ENCODE peak calls at places on chromosomes 16 and 17, in four cellular contexts. T is esophagus squamous epithelium, Y is IMR-90, E is Peyer's patch. Q is an unnamed sample.

GRCh38 chr16:86478779-86479178 is 31.5 kb upstream of the FOXF1 start:
- DNase-seq in T (no peak), E (no peak), Y (no peak), Q (no peak)

GRCh38 chr17:72392056-72393010 is 271.5 kb downstream of the SOX9 start:
- DNase-seq in T (no peak), E (no peak), Y (peak), Q (no peak)

GRCh38 chr17:66665194-66665593 is 169.7 kb upstream of the CACNG5 start:
- DNase-seq in Y (peak), T (no peak), E (no peak), Q (no peak)

GRCh38 chr17:60372790-60373483 is 19.0 kb downstream of the USP32 start:
- DNase-seq in Y (peak), T (no peak), E (no peak), Q (no peak)

GRCh38 chr16:82715833-82716232 is 89.1 kb downstream of the CDH13 start:
- DNase-seq in T (no peak), E (no peak), Y (no peak), Q (no peak)

GRCh38 chr16:51392651-51393187 is 241.6 kb upstream of the SALL1 start:
- DNase-seq in T (no peak), Y (peak), E (no peak), Q (no peak)

GRCh38 chr17:75619506-75620431 is 13.5 kb upstream of the SMIM5 start:
- DNase-seq in T (no peak), Y (peak), E (no peak), Q (no peak)

GRCh38 chr16:56948234-56948633 is 13.5 kb upstream of the CETP start:
- DNase-seq in E (no peak), Y (no peak), T (no peak), Q (no peak)

GRCh38 chr16:11395949-11396240 is 50.6 kb downstream of the RMI2 start:
- DNase-seq in E (no peak), Y (no peak), T (no peak), Q (no peak)

DNA sequence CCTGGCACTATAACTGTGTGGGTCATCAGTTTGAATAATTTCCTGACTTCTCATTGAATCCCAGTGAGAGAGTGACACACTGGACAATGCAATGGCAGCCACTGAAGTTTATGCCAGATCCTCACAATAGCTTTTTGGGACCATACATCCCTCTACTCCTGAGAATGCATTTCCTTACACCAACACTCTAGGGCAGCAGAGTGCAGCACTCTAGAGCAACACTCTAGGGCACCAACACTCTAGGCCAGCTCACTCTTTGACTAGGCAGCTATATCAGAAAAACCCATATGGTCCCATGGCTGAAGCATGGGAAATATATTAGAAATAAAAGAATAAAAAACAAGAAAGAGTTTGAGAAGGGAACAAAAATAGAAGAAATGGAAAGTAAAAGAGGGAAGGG is 309.2 kb downstream of the MAP2K6 start:
- DNase-seq in T (no peak), Y (no peak), E (no peak), Q (no peak)
- TF ChIP-seq CTCF in T (no peak), Y (peak), E (peak), Q (no peak)

DNA sequence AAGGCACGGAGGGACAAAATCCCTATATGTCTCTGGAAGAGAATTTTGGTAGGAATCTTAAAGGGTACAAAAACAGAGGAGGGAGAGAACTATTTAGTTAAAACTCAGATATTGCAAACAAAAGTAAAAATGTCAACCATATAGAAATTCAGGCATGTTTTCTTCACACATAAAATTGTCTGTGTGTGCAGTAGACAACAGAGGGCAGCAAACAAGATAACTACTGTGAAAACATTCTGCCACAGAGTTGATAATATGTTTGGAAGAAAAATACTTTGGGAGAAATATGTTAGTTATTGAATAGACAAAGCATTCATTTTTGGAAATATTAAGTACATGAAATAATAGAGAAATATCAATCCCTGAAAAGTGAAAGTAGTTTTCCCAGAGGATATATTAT is 56.2 kb downstream of the SNX11 start:
- DNase-seq in E (no peak), Y (no peak), T (no peak), Q (no peak)
- TF ChIP-seq CTCF in E (peak), Y (no peak), T (no peak), Q (no peak)

DNA sequence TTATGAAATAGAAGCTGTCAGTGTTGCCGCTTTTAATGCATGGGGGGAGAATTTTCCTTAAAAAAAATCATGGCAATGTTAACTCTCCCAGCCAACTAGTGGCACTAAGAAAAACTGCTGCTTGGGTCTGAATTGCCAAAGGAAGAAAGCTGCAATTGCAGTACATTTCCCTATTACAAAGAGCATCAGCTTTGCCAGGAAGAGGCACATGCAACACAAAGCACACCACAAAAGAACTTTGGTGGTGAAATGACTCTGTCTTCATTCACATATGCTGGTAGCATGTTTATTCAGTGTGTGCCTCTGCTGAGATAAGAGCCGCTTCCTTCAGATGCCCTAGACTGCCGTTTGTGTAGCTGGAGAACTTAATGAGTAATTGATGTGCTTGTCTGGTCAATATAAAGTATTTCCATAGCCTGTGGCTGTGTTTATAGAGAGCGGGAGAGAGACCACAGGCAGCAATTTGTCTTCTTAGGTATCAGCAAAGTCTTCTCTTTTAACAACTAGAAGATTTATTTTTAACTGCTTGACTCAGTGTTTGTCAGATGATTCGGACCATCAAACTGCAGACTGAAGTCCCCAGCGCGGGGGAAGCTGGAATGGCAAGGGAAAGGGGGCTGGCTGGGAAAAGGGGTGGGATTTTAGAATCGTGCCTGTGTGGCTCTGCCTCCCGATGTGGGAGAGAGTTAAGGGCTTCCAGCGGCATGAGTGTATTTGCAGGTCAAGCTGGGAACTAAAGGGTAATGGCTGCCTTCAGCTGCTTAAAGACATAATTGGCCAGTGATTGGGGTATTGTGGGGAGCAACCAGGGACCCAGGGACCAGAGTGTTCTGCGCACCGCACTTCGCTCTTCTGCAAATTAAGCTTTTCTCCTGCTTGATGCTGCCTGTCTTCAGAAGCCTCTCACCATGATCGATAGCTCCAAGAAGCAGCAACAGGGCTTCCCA is 115.2 kb downstream of the MRTFB start:
- DNase-seq in E (no peak), T (no peak), Y (peak), Q (no peak)
- TF ChIP-seq CTCF in E (peak), T (peak), Y (peak), Q (no peak)

GRCh38 chr17:42748202-42748905 is 3.5 kb upstream of the EZH1 start:
- DNase-seq in E (no peak), T (no peak), Y (no peak), Q (no peak)

GRCh38 chr17:42740699-42741098 is 4.1 kb downstream of the EZH1 start:
- DNase-seq in E (no peak), Y (no peak), T (no peak), Q (no peak)

GRCh38 chr17:42744806-42745617 is at the start of gene EZH1:
- DNase-seq in Y (peak), E (peak), T (peak), Q (peak)

GRCh38 chr17:42743595-42744282 is 1.1 kb downstream of the EZH1 start:
- DNase-seq in T (no peak), E (no peak), Y (no peak), Q (no peak)

GRCh38 chr17:42744283-42744805 is 496 bp downstream of the EZH1 start:
- DNase-seq in Y (peak), E (peak), T (no peak), Q (peak)
- TF ChIP-seq CTCF in Y (no peak), E (no peak), T (no peak), Q (no peak)

GRCh38 chr16:85027349-85027967 is at the start of gene KIAA0513:
- DNase-seq in T (peak), Y (peak), E (peak), Q (peak)

GRCh38 chr16:85028638-85029412 is 1.2 kb downstream of the KIAA0513 start:
- DNase-seq in E (peak), T (no peak), Y (peak), Q (no peak)

GRCh38 chr16:85026696-85027095 is 899 bp upstream of the KIAA0513 start:
- DNase-seq in T (no peak), Y (no peak), E (no peak), Q (no peak)

GRCh38 chr16:85029413-85029794 is 1.8 kb downstream of the KIAA0513 start:
- DNase-seq in E (no peak), Y (peak), T (no peak), Q (no peak)

GRCh38 chr16:85027968-85028637 is 508 bp downstream of the KIAA0513 start:
- DNase-seq in Y (no peak), T (no peak), E (no peak), Q (no peak)
- TF ChIP-seq CTCF in Y (peak), T (no peak), E (no peak), Q (no peak)

GRCh38 chr17:31052187-31052889 is 42.4 kb upstream of the NF1 start:
- DNase-seq in T (no peak), Y (peak), E (no peak), Q (no peak)
- TF ChIP-seq CTCF in T (no peak), Y (no peak), E (no peak), Q (no peak)

GRCh38 chr17:11391134-11391533 is 150.1 kb downstream of the SHISA6 start:
- DNase-seq in Y (no peak), T (no peak), E (no peak), Q (no peak)
- TF ChIP-seq CTCF in Y (no peak), T (no peak), E (peak), Q (no peak)

GRCh38 chr17:8489841-8490240 is 54.2 kb downstream of the NDEL1 start:
- DNase-seq in E (no peak), T (no peak), Y (peak), Q (no peak)

GRCh38 chr17:8488491-8488890 is 52.8 kb downstream of the NDEL1 start:
- DNase-seq in Y (no peak), E (no peak), T (no peak), Q (no peak)

GRCh38 chr17:8490256-8491023 is 54.8 kb downstream of the NDEL1 start:
- DNase-seq in Y (no peak), E (no peak), T (no peak), Q (no peak)

GRCh38 chr17:8487130-8487645 is 51.5 kb downstream of the NDEL1 start:
- DNase-seq in E (no peak), T (no peak), Y (no peak), Q (no peak)

GRCh38 chr17:8488931-8489330 is 53.2 kb downstream of the NDEL1 start:
- DNase-seq in T (no peak), E (no peak), Y (peak), Q (no peak)
- TF ChIP-seq CTCF in T (no peak), E (no peak), Y (peak), Q (no peak)

GRCh38 chr17:2400877-2401425 is at the start of gene MNT:
- DNase-seq in E (peak), T (peak), Y (peak), Q (peak)
- TF ChIP-seq CTCF in E (peak), T (peak), Y (no peak), Q (no peak)

GRCh38 chr17:39981207-39982068 is 831 bp downstream of the PSMD3 start:
- DNase-seq in E (no peak), Y (no peak), T (no peak), Q (no peak)
- TF ChIP-seq CTCF in E (no peak), Y (peak), T (no peak), Q (no peak)

Q was measured in omental fat pad.